ENCODE peak calls at places on chromosome 21, in four cellular contexts. E, O, F and G are unnamed samples.

GRCh38 chr21:39612233-39613028 is at the start of gene B3GALT5:
- DNase-seq in E (no peak), O (no peak), F (peak; percentile 58), G (no peak)

GRCh38 chr21:25171438-25171837 is 435.8 kb downstream of the MRPL39 start:
- DNase-seq in O (no peak), F (no peak), E (no peak), G (no peak)

GRCh38 chr21:37565530-37566223 is 199.1 kb downstream of the DYRK1A start:
- DNase-seq in E (no peak), F (no peak), O (no peak), G (no peak)

GRCh38 chr21:33940164-33940563 is 24.6 kb upstream of the ATP5PO start:
- DNase-seq in O (no peak), F (no peak), E (no peak), G (no peak)

GRCh38 chr21:42724226-42724920 is 71.0 kb downstream of the PDE9A start:
- DNase-seq in F (peak; percentile 78), O (no peak), E (no peak), G (no peak)

GRCh38 chr21:20249401-20249800 is 748.8 kb upstream of the NCAM2 start:
- DNase-seq in F (no peak), O (no peak), E (no peak), G (no peak)

GRCh38 chr21:42830456-42831455 is 48.6 kb downstream of the WDR4 start:
- DNase-seq in E (no peak), F (peak; percentile 20), O (no peak), G (no peak)

GRCh38 chr21:37711294-37711844 is 204.9 kb downstream of the KCNJ6 start:
- DNase-seq in O (no peak), E (no peak), F (no peak), G (no peak)

GRCh38 chr21:21324297-21324696 is 326.1 kb downstream of the NCAM2 start:
- DNase-seq in F (no peak), O (no peak), E (no peak), G (no peak)

GRCh38 chr21:33682992-33683627 is 40.8 kb downstream of the ITSN1 start:
- DNase-seq in F (no peak), O (peak; percentile 96), E (no peak), G (no peak)

GRCh38 chr21:26112979-26113378 is 57.6 kb downstream of the APP start:
- DNase-seq in F (no peak), O (no peak), E (no peak), G (no peak)

GRCh38 chr21:33789697-33790096 is 125.9 kb downstream of the ATP5PO start:
- DNase-seq in E (no peak), O (no peak), F (no peak), G (no peak)

GRCh38 chr21:27495836-27496235 is 528.9 kb upstream of the ADAMTS5 start:
- DNase-seq in O (no peak), F (no peak), E (no peak), G (no peak)

GRCh38 chr21:32371913-32372314 is 20.9 kb downstream of the URB1 start:
- DNase-seq in E (no peak), O (no peak), F (no peak), G (no peak)

GRCh38 chr21:32771134-32771523 is 426 bp downstream of the PAXBP1 start:
- DNase-seq in E (no peak), F (peak; percentile 42), O (no peak), G (peak; percentile 73)

GRCh38 chr21:26843912-26844257 is 1.3 kb downstream of the ADAMTS1 start:
- DNase-seq in O (no peak), E (no peak), F (no peak), G (no peak)

GRCh38 chr21:26127073-26127814 is 43.3 kb downstream of the APP start:
- DNase-seq in F (no peak), O (no peak), E (no peak), G (no peak)

GRCh38 chr21:34235514-34235913 is 128.3 kb upstream of the KCNE2 start:
- DNase-seq in F (no peak), E (no peak), O (no peak), G (no peak)

GRCh38 chr21:25710550-25710949 is 24.2 kb downstream of the ATP5PF start:
- DNase-seq in O (no peak), E (no peak), F (no peak), G (no peak)

GRCh38 chr21:28714795-28715464 is 277.7 kb downstream of the LTN1 start:
- DNase-seq in F (no peak), E (no peak), O (no peak), G (no peak)

GRCh38 chr21:38037416-38037815 is 121.2 kb upstream of the KCNJ6 start:
- DNase-seq in F (no peak), O (no peak), E (no peak), G (no peak)

GRCh38 chr21:22575165-22575584 is 1577.0 kb downstream of the NCAM2 start:
- DNase-seq in O (no peak), E (no peak), F (no peak), G (no peak)

GRCh38 chr21:33266784-33267135 is 593 bp downstream of the IL10RB start:
- DNase-seq in F (peak; percentile 35), E (no peak), O (no peak), G (no peak)

GRCh38 chr21:16029065-16029464 is 299.3 kb downstream of the USP25 start:
- DNase-seq in O (no peak), F (no peak), E (no peak), G (no peak)

GRCh38 chr21:34126269-34126668 is 52.9 kb downstream of the MRPS6 start:
- DNase-seq in E (no peak), O (peak; percentile 89), F (no peak), G (no peak)

DNA sequence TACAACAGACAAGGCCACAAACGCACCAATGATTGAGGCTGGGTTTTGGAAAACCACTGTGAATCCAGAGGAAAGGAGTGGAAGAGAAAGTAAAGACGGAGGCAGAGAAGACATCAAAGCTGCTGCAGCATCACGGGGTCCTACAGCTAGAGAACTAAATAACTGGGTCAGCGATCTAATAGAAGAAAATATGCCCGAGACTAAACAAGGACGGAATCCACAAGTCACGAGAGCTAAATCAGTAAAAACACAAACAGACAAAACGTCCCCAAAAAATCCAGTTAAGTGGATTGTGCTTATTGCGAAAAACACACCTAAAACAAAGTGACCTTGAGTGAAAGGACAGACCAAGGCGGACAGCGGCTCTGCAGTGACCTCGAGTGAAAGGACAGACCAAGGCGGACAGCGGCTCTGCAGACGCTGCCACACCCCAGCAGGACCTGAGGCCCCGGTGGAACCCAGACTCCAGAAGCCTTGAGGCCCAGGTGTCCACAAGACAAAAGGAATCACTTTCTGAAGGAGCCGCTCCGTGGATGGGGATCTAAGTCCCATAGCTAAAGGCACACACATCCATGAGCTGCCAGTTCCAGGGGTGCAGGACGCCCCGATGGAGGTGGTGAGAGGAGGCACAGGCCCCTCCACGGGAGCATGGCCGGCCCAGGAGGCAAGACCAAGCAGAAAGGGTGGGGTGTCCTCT is 6.0 kb downstream of the FTCD start:
- DNase-seq in O (no peak), E (peak; percentile 16), F (no peak), G (no peak)
- H3K4me1 ChIP-seq in O (no peaks in the 10 kb centered on the region), E (peaks cover 5% of the 10 kb centered on the region), F (no peaks in the 10 kb centered on the region), G (no peaks in the 10 kb centered on the region)

GRCh38 chr21:41615613-41616012 is 107.7 kb upstream of the TMPRSS2 start:
- DNase-seq in O (no peak), F (no peak), E (no peak), G (no peak)
- H3K27ac ChIP-seq in O (peak overlapping the region; percentile 90), F (no peak overlapping the region), E (no peak overlapping the region), G (no peak overlapping the region)

GRCh38 chr21:17785403-17785788 is 33.8 kb downstream of the C21orf91 start:
- DNase-seq in E (no peak), O (no peak), F (no peak), G (no peak)

GRCh38 chr21:17783816-17784598 is 35.1 kb downstream of the C21orf91 start:
- DNase-seq in O (no peak), F (no peak), E (peak; percentile 78), G (no peak)

GRCh38 chr21:17786219-17787181 is 32.7 kb downstream of the C21orf91 start:
- DNase-seq in O (no peak), F (no peak), E (no peak), G (no peak)

GRCh38 chr21:17783003-17783402 is 36.2 kb downstream of the C21orf91 start:
- DNase-seq in E (no peak), O (no peak), F (no peak), G (no peak)

DNA sequence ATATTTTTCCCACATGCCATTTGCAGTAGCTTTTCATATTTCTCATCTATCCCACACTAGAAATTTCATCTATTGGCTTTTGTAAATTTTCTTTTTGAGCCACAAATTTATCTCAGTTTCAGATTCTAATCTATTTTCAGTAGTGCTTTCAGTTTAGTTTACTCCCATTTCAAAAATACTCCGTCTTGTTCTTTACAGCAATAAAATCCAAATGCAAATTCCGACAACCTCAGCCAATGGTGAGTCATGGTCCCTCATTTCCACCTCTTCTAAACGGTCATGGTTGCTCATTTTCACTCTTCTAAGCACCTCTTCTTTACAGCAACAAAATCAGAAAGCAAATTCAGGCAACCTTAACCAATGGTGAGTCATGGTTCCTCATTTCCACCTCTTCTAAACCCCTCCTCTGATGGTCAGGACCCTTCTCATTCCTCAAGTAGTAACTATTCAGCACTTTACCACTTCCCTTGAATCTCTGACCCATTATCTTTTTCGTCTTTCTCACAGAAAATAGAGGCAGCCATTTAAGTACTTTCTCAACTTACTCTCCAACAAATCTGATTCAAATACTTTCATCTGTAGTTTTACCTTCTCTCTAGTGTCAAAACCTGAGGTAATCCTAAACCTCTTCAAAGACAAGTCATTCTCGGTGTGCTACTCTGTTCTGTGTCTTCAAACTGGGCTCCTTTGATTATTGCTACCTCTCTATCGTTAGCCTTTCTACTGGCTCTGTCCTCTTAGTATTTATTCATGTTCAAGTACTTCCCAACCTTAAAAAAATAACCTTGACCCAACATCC is 34.4 kb downstream of the C21orf91 start:
- DNase-seq in F (no peak), O (no peak), E (peak; percentile 73), G (no peak)
- H3K4me3 ChIP-seq in F (no peak overlapping the region), O (no peak overlapping the region), E (no peak overlapping the region), G (no peak overlapping the region)

GRCh38 chr21:44714905-44715304 is 3.5 kb upstream of the TSPEAR start:
- DNase-seq in E (no peak), O (no peak), F (no peak), G (no peak)

GRCh38 chr21:44712203-44713028 is 1.0 kb upstream of the TSPEAR start:
- DNase-seq in E (no peak), O (no peak), F (no peak), G (no peak)

GRCh38 chr21:44713130-44713529 is 1.8 kb upstream of the TSPEAR start:
- DNase-seq in O (no peak), E (no peak), F (no peak), G (no peak)

GRCh38 chr21:44711327-44712202 is at the start of gene TSPEAR:
- DNase-seq in F (no peak), O (no peak), E (no peak), G (no peak)

DNA sequence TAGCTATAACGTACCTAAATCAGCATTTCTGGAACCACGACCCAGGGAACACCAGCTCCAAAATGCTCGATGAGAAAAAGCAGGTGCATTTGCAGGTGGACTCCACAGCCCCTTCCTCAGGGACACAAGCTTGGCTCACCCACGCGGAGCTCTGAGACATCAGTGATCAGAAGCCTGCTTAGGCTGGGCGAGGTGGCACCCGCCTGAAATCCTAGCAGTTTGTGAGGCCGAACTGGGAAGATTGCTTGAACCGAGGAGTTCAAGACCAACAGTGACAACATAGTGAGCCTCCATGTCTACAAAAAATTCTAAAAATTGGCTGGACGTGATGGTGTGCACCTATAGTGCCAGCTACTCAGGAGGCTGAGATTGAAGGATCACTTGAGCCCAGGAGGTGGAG is 2.5 kb upstream of the TSPEAR start:
- DNase-seq in O (no peak), E (no peak), F (no peak), G (no peak)
- H3K4me1 ChIP-seq in O (peaks cover 27% of the 10 kb centered on the region), E (peaks cover 29% of the 10 kb centered on the region), F (no peaks in the 10 kb centered on the region), G (peaks cover 29% of the 10 kb centered on the region)